ENCODE peak calls at places on chromosomes 11 and 22, in nine cellular contexts. Q, W, E, L, A, H, G, D and P are unnamed samples.

GRCh38 chr22:21984793-21985192 is 2.2 kb upstream of the TOP3B start:
- DNase-seq in E (no peak), H (no peak), A (no peak), W (peak), G (peak), D (peak), Q (no peak), L (no peak), P (no peak)

GRCh38 chr22:47818496-47818895 is 1056.0 kb downstream of the TBC1D22A start:
- DNase-seq in W (no peak), A (no peak), E (no peak), Q (no peak), L (no peak), G (no peak), H (no peak), D (no peak), P (no peak)

GRCh38 chr11:62401781-62402180 is 17.1 kb upstream of the SCGB1A1 start:
- DNase-seq in W (no peak), L (no peak), E (no peak), A (no peak), H (no peak), Q (no peak), D (no peak), G (no peak), P (no peak)

GRCh38 chr11:2931771-2932738 is 2.8 kb upstream of the PHLDA2 start:
- DNase-seq in A (no peak), G (no peak), W (no peak), L (no peak), H (no peak), E (no peak), Q (no peak), D (no peak), P (no peak)

GRCh38 chr11:109236696-109237095 is 185.3 kb upstream of the C11orf87 start:
- DNase-seq in L (no peak), H (no peak), W (no peak), Q (no peak), A (no peak), D (no peak), E (no peak), G (peak), P (no peak)

GRCh38 chr11:100328626-100329340 is 358.3 kb upstream of the ARHGAP42 start:
- DNase-seq in G (no peak), Q (no peak), H (no peak), W (no peak), A (no peak), D (peak), E (no peak), L (no peak), P (no peak)

GRCh38 chr11:34926101-34926830 is 9.8 kb downstream of the PDHX start:
- DNase-seq in L (peak), H (no peak), Q (no peak), W (peak), G (peak), A (no peak), D (peak), E (no peak), P (no peak)

GRCh38 chr11:2440646-2441045 is 3.7 kb downstream of the TRPM5 start:
- DNase-seq in D (no peak), A (no peak), H (no peak), W (no peak), G (no peak), E (no peak), L (no peak), Q (no peak), P (no peak)

GRCh38 chr11:14029415-14029814 is 66.9 kb downstream of the SPON1 start:
- DNase-seq in Q (no peak), E (no peak), W (no peak), G (no peak), H (no peak), A (no peak), L (no peak), D (peak), P (no peak)

GRCh38 chr22:28557184-28557583 is 122.5 kb downstream of the TTC28 start:
- DNase-seq in D (no peak), Q (no peak), H (no peak), W (no peak), G (no peak), E (no peak), A (no peak), L (no peak), P (no peak)

GRCh38 chr11:120952503-120953229 is 71.2 kb upstream of the TBCEL start:
- DNase-seq in D (peak), A (peak), G (peak), E (peak), Q (peak), W (peak), H (peak), L (peak), P (peak)

GRCh38 chr11:121004196-121004840 is 19.6 kb upstream of the TBCEL start:
- DNase-seq in W (no peak), Q (no peak), H (no peak), G (no peak), D (peak), E (no peak), A (no peak), L (no peak), P (no peak)

GRCh38 chr11:125079151-125079877 is 16.2 kb downstream of the SLC37A2 start:
- DNase-seq in D (no peak), H (no peak), Q (no peak), W (no peak), E (no peak), A (no peak), L (no peak), G (no peak), P (no peak)

GRCh38 chr11:68120212-68121066 is 749 bp downstream of the CHKA start:
- DNase-seq in W (peak), Q (no peak), E (no peak), H (peak), L (no peak), D (peak), A (peak), G (peak), P (peak)

GRCh38 chr22:19709063-19709769 is 5.1 kb upstream of the SEPTIN5 start:
- DNase-seq in W (no peak), H (peak), E (no peak), G (no peak), A (no peak), Q (no peak), L (no peak), D (no peak), P (no peak)

GRCh38 chr11:6377902-6378694 is 12.2 kb upstream of the SMPD1 start:
- DNase-seq in Q (no peak), L (no peak), E (no peak), D (no peak), H (no peak), W (peak), G (peak), A (no peak), P (no peak)

GRCh38 chr11:33696411-33696810 is 4.2 kb downstream of the C11orf91 start:
- DNase-seq in H (no peak), E (no peak), D (no peak), A (no peak), W (no peak), L (no peak), G (no peak), Q (no peak), P (no peak)

GRCh38 chr11:117696489-117696888 is 100.5 kb downstream of the DSCAML1 start:
- DNase-seq in H (no peak), A (no peak), G (no peak), D (no peak), L (no peak), Q (no peak), W (no peak), E (no peak), P (no peak)

GRCh38 chr22:33922268-33922667 is 2.0 kb upstream of the LARGE1 start:
- DNase-seq in D (peak), W (no peak), Q (no peak), A (no peak), E (no peak), G (peak), L (no peak), H (peak), P (peak)

GRCh38 chr11:47394322-47395224 is 13.8 kb upstream of the SLC39A13 start:
- DNase-seq in W (peak), E (no peak), L (no peak), D (no peak), G (peak), Q (peak), A (peak), H (peak), P (peak)

GRCh38 chr11:116073854-116074837 is 569.9 kb upstream of the CADM1 start:
- DNase-seq in Q (no peak), G (no peak), A (no peak), H (no peak), W (no peak), D (no peak), E (no peak), L (no peak), P (peak)

GRCh38 chr22:39283312-39284141 is 35.9 kb downstream of the RPL3 start:
- DNase-seq in L (no peak), E (no peak), W (peak), G (peak), A (no peak), H (peak), Q (peak), D (no peak), P (peak)

GRCh38 chr11:48116843-48117242 is 99.8 kb upstream of the OR4B1 start:
- DNase-seq in E (no peak), G (peak), Q (no peak), A (no peak), L (no peak), D (peak), H (no peak), W (peak), P (no peak)

GRCh38 chr11:23359297-23359696 is 499.0 kb upstream of the CCDC179 start:
- DNase-seq in W (peak), G (peak), E (peak), H (no peak), L (peak), A (no peak), D (no peak), Q (no peak), P (no peak)

GRCh38 chr22:37388538-37388937 is 38.7 kb downstream of the ELFN2 start:
- DNase-seq in A (no peak), G (no peak), H (no peak), W (no peak), E (no peak), L (no peak), D (no peak), Q (no peak), P (no peak)

GRCh38 chr11:1119282-1120146 is 38.2 kb upstream of the MUC5AC start:
- DNase-seq in A (no peak), G (no peak), W (no peak), H (peak), L (no peak), E (no peak), D (no peak), Q (no peak), P (no peak)

GRCh38 chr11:27694992-27695391 is 5.3 kb downstream of the BDNF start:
- DNase-seq in H (no peak), D (peak), W (peak), Q (no peak), A (no peak), E (no peak), L (no peak), G (peak), P (no peak)

GRCh38 chr11:130029137-130029536 is 26.5 kb upstream of the PRDM10 start:
- DNase-seq in D (peak), E (no peak), A (no peak), L (no peak), Q (no peak), G (peak), W (no peak), H (no peak), P (no peak)

GRCh38 chr22:24187731-24188644 is 6.7 kb downstream of the SUSD2 start:
- DNase-seq in A (no peak), Q (no peak), E (no peak), L (no peak), H (no peak), D (no peak), G (no peak), W (no peak), P (no peak)

GRCh38 chr11:112417339-112417738 is 156.7 kb upstream of the PLET1 start:
- DNase-seq in Q (no peak), W (no peak), E (no peak), H (no peak), G (no peak), A (no peak), D (no peak), L (no peak), P (no peak)

GRCh38 chr11:65524747-65525658 is at the start of gene SCYL1:
- DNase-seq in L (peak), Q (peak), D (peak), E (no peak), W (peak), A (peak), H (peak), G (peak), P (peak)

GRCh38 chr22:27431896-27432295 is 369.7 kb downstream of the MN1 start:
- DNase-seq in E (no peak), A (no peak), W (no peak), Q (no peak), L (no peak), D (no peak), G (no peak), H (no peak), P (no peak)

GRCh38 chr22:48979482-48979881 is 848.2 kb downstream of the BRD1 start:
- DNase-seq in H (no peak), W (no peak), D (no peak), A (no peak), L (no peak), G (no peak), Q (no peak), E (no peak), P (no peak)

GRCh38 chr11:33802414-33802950 is 28.2 kb upstream of the FBXO3 start:
- DNase-seq in D (peak), W (peak), Q (no peak), E (peak), H (peak), A (no peak), L (peak), G (peak), P (peak)

GRCh38 chr11:82046778-82047177 is 686.9 kb downstream of the FAM181B start:
- DNase-seq in L (no peak), Q (no peak), H (no peak), D (no peak), E (no peak), G (peak), A (no peak), W (no peak), P (no peak)

GRCh38 chr11:91041626-91042025 is 818.8 kb upstream of the CHORDC1 start:
- DNase-seq in G (no peak), W (peak), H (no peak), A (no peak), D (no peak), E (no peak), L (no peak), Q (no peak), P (no peak)

GRCh38 chr11:34757026-34757451 is 136.1 kb downstream of the EHF start:
- DNase-seq in W (no peak), L (no peak), H (no peak), G (peak), D (no peak), E (no peak), A (no peak), Q (no peak), P (no peak)

GRCh38 chr22:28907311-28908008 is 24.1 kb downstream of the ZNRF3 start:
- DNase-seq in W (no peak), L (peak), D (no peak), E (no peak), G (no peak), A (no peak), H (no peak), Q (no peak), P (no peak)

GRCh38 chr22:23144432-23144831 is 845 bp upstream of the RAB36 start:
- DNase-seq in E (no peak), D (no peak), H (no peak), W (no peak), A (no peak), G (no peak), L (no peak), Q (no peak), P (no peak)

DNA sequence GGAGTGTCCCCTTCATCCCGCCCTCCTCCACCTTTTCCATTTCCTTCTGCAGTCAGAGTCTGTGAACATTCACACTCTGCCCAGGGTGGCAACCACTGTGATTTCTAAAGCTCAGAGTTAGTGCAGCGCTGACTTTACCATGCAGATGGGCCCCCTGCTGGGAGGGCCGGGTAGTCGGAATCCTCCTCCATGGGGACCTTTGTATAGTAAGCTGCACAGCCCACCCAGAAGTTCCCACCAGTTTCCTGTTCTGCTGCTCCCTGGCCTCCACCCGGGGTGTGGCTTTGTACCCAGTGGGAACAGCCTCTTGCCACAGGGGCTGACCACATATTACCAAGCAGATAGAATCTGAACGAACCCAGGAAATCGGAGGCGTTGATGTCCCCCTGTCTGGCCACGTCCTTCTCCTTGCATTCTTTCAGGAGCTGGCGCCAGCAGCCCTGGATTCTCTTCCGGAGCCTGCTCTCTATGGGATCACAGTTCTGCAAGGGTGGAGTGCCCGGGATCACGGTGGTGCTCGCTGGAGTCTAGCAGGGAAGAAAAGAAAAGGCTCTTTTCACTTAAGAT is 125.3 kb downstream of the MPPED1 start:
- DNase-seq in H (no peak), A (no peak), Q (no peak), W (no peak), D (no peak), L (no peak), G (no peak), E (no peak), P (no peak)
- TF ChIP-seq CTCF in H (no peak), A (no peak), Q (no peak), W (no peak), D (no peak), L (peak), G (no peak), E (peak), P (no peak)

GRCh38 chr22:36198936-36199616 is 2.5 kb downstream of the APOL4 start:
- DNase-seq in A (no peak), W (no peak), Q (no peak), E (no peak), L (no peak), H (no peak), D (no peak), G (no peak), P (no peak)
- TF ChIP-seq CTCF in A (no peak), W (no peak), Q (no peak), E (no peak), L (no peak), H (no peak), D (no peak), G (no peak), P (no peak)

DNA sequence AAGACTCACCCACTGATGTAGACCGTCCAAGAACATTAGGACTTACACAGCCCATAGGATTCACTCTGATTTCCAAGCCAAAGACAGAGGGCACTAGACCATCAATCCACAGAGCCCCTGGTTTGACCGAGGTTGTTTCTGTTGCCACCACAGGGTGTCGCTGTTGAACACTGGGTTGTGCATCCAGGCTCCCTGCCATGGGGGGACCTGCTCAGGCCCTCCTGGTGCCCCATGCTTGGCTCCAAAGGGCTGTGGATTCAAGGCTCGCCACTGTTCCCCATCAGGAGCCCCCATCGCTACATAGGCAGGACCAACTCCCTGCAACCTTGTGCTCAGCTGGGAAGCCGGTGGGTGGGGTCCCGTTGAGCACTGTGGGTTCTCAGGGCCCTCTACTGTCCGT is 128.0 kb upstream of the ANO1 start:
- DNase-seq in L (no peak), H (no peak), E (no peak), A (no peak), G (no peak), Q (no peak), W (peak), D (peak), P (no peak)
- TF ChIP-seq CTCF in L (peak), H (peak), E (peak), A (no peak), G (peak), Q (no peak), W (peak), D (peak), P (peak)

GRCh38 chr11:58905716-58906547 is 33.4 kb upstream of the GLYATL1 start:
- DNase-seq in W (peak), G (peak), D (peak), A (no peak), E (peak), H (peak), L (peak), Q (no peak), P (peak)
- TF ChIP-seq CTCF in W (no peak), G (peak), D (peak), A (no peak), E (peak), H (no peak), L (peak), Q (no peak), P (peak)

GRCh38 chr22:17105143-17106129 is 15.7 kb downstream of the TMEM121B start:
- DNase-seq in H (no peak), G (no peak), W (no peak), D (no peak), E (no peak), A (no peak), Q (no peak), L (no peak), P (no peak)

GRCh38 chr22:17107547-17107810 is 13.7 kb downstream of the TMEM121B start:
- DNase-seq in L (no peak), E (no peak), A (no peak), Q (no peak), W (no peak), G (no peak), D (no peak), H (no peak), P (no peak)

GRCh38 chr22:17104336-17104935 is 16.7 kb downstream of the TMEM121B start:
- DNase-seq in L (no peak), H (no peak), Q (no peak), G (no peak), A (no peak), W (no peak), D (no peak), E (no peak), P (no peak)

GRCh38 chr22:17106785-17107546 is 14.2 kb downstream of the TMEM121B start:
- DNase-seq in H (peak), A (no peak), L (no peak), W (no peak), Q (no peak), E (no peak), G (no peak), D (no peak), P (no peak)

DNA sequence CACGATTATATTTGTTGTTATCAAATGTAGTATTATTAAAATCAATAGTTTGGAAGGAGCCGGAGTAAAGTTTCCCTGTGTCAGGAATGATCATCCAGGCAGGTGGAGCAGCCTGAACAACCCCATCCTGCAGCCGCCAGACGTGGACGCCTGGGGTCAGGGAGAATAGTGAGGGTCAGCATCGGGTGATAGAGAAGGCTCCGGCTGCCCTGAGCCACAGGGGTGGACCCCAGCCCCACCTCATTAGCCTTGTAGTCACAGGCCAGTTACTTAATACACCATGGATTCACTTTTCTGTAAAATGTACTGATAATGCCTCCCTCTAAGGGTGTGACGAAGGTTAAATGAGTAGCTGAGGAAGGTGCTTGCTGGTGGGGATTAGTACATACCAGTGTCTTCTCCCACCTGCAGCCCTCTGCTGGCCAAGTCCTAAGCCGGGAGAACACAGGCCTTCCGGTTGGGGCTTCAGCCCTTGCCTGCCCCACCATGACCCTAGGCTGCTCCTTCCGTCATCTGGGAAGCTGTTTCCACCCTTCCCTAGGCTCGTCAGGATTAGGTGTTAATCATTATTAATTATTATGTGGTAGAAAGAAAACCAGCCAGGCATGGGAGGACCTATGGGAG is 14.9 kb downstream of the TMEM121B start:
- DNase-seq in L (no peak), H (no peak), A (no peak), G (no peak), D (peak), Q (no peak), W (no peak), E (no peak), P (no peak)
- TF ChIP-seq CTCF in L (no peak), H (no peak), A (no peak), G (no peak), D (peak), Q (no peak), W (no peak), E (no peak), P (no peak)

GRCh38 chr11:10688401-10688800 is 5.2 kb downstream of the IRAG1 start:
- DNase-seq in H (no peak), Q (no peak), L (no peak), G (no peak), E (no peak), D (peak), W (no peak), A (no peak), P (no peak)
- TF ChIP-seq CTCF in H (peak), Q (no peak), L (peak), G (peak), E (peak), D (peak), W (peak), A (no peak), P (no peak)